ENCODE peak calls at places on chromosomes 2 and 18, in five cellular contexts. Y is WERI-Rb-1, V is OCI-LY7, O is tibial nerve, Q is heart right ventricle. D is an unnamed sample. For H3K9me3, the result is how much of the 10 kb centered on the place peaks cover.

GRCh38 chr2:162069200-162069910 is 4.7 kb downstream of the DPP4 start:
- DNase-seq in Y (no peak), Q (no peak), V (no peak), O (no peak), D (no peak)

GRCh38 chr2:157508676-157509075 is 64.8 kb upstream of the CYTIP start:
- DNase-seq in O (no peak), V (no peak), Q (no peak), Y (no peak), D (peak)

GRCh38 chr2:123953848-123954247 is 71.2 kb upstream of the CNTNAP5 start:
- DNase-seq in V (no peak), Y (no peak), O (no peak), Q (no peak), D (peak)

GRCh38 chr2:119678021-119678656 is 862 bp upstream of the TMEM177 start:
- DNase-seq in Q (no peak), V (no peak), O (no peak), Y (peak), D (no peak)

GRCh38 chr2:38740851-38741541 is 10.2 kb downstream of the SRSF7 start:
- DNase-seq in V (peak), Y (no peak), Q (no peak), O (no peak), D (peak)

GRCh38 chr2:179332903-179333302 is 68.3 kb upstream of the SESTD1 start:
- DNase-seq in V (no peak), Q (no peak), O (no peak), Y (no peak), D (peak)

GRCh38 chr2:112584134-112584890 is at the start of gene CHCHD5:
- DNase-seq in V (peak), Y (peak), Q (peak), O (peak), D (peak)

GRCh38 chr2:71711470-71711857 is 258.1 kb downstream of the DYSF start:
- DNase-seq in V (no peak), Q (no peak), O (peak), Y (no peak), D (peak)

GRCh38 chr2:224041554-224041953 is 2.5 kb upstream of the SERPINE2 start:
- DNase-seq in O (no peak), Y (no peak), Q (no peak), V (no peak), D (no peak)

GRCh38 chr18:34709104-34709503 is 994 bp upstream of the DTNA start:
- DNase-seq in O (no peak), Y (no peak), V (no peak), Q (no peak), D (peak)

GRCh38 chr2:15142069-15142689 is 419.0 kb downstream of the NBAS start:
- DNase-seq in O (no peak), Q (no peak), Y (no peak), V (peak), D (no peak)

GRCh38 chr18:2555895-2556294 is 15.4 kb downstream of the METTL4 start:
- DNase-seq in O (no peak), Y (no peak), Q (no peak), V (no peak), D (no peak)

GRCh38 chr2:109433926-109434325 is 179.8 kb downstream of the SEPTIN10 start:
- DNase-seq in V (no peak), Q (no peak), Y (no peak), O (no peak), D (no peak)

GRCh38 chr2:69724540-69725159 is 17.3 kb upstream of the ANXA4 start:
- DNase-seq in V (peak), O (peak), Y (peak), Q (peak), D (peak)

GRCh38 chr2:185433824-185434223 is 304.8 kb upstream of the FSIP2 start:
- DNase-seq in V (no peak), Y (no peak), Q (no peak), O (no peak), D (peak)

GRCh38 chr2:174781996-174782395 is 17.7 kb upstream of the CHRNA1 start:
- DNase-seq in O (no peak), Y (no peak), Q (no peak), V (no peak), D (no peak)

GRCh38 chr18:23228102-23229051 is 93.1 kb downstream of the CABLES1 start:
- DNase-seq in V (peak), Q (no peak), O (no peak), Y (no peak), D (peak)

GRCh38 chr2:66430195-66430905 is 4.6 kb upstream of the MEIS1 start:
- DNase-seq in Y (no peak), Q (no peak), V (no peak), O (no peak), D (no peak)

GRCh38 chr2:51350100-51350499 is 318.2 kb upstream of the NRXN1 start:
- DNase-seq in O (no peak), Q (no peak), V (no peak), Y (no peak), D (peak)

GRCh38 chr18:79911871-79912270 is 39.6 kb downstream of the SLC66A2 start:
- DNase-seq in Y (no peak), O (no peak), V (no peak), Q (no peak), D (no peak)

GRCh38 chr18:8826514-8826913 is 121.2 kb downstream of the MTCL1 start:
- DNase-seq in O (no peak), Y (no peak), Q (no peak), V (no peak), D (no peak)

GRCh38 chr18:26482567-26482966 is 65.8 kb downstream of the KCTD1 start:
- DNase-seq in V (no peak), Y (peak), O (no peak), Q (no peak), D (no peak)

GRCh38 chr18:29157057-29157780 is 980.3 kb upstream of the CDH2 start:
- DNase-seq in Q (no peak), Y (no peak), V (no peak), O (no peak), D (no peak)

GRCh38 chr2:18345848-18346247 is 214.6 kb downstream of the RDH14 start:
- DNase-seq in V (no peak), Q (no peak), Y (no peak), O (no peak), D (peak)

DNA sequence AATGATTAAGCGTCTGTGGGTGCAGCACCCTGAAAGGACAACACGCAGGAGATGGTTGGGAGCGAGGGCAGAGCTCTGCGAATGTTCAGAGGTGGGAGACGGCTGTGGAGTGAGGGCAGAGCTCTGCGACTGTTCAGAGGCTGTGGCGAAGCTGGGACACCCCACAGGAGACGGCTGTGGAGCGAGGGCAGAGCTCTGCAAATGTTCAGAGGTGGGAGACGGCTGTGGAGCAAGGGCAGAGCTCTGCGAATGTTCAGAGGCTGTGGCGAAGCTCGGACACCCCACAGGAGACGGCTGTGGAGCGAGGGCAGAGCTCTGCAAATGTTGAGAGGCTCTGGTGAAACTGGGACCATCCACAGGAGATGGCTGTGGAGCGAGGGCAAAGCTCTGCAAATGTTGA is 40.0 kb upstream of the SNTG2 start:
- DNase-seq in O (no peak), Y (no peak), V (no peak), Q (no peak), D (no peak)
- H3K9me3 ChIP-seq in O (under half), Y (under half), V (under half), Q (under half), D (under half)

GRCh38 chr2:172578054-172578453 is 22.2 kb downstream of the PDK1 start:
- DNase-seq in V (no peak), Y (no peak), O (no peak), Q (no peak), D (no peak)
- H3K9me3 ChIP-seq in V (half or more), Y (under half), O (half or more), Q (half or more), D (under half)

DNA sequence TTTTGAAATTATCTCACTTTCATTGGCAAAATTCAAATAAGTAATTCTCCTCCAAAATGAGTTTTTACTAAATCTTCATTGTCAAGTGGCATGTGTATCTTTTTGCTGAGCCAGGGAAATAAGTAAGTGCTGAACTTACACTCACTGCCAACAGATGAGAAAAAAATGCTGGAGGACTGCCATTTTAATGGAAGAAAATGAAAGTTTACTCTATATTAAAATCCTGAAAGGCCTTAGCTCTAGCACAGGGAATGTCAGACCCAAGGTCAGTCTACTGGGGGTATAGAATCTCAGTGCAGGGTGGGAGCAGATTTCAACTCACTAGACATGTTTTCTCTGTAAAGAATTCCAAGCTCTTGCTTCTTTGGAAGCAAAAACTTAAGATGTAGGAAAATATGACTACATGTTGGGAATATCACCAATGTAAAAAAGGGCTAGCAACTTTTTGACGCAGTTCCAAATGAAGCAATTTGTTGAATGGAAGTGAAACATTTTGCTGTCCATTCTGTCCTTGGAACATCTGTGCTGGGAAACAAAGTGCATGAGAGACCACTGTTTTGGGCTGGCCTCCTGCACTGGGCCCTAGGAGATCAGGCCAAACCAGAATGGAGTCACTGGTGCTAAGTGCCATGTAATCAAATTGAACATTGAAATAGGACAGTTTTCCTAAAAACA is 126.9 kb downstream of the ST6GAL2 start:
- DNase-seq in V (no peak), Y (no peak), O (no peak), Q (no peak), D (no peak)
- H3K9me3 ChIP-seq in V (under half), Y (under half), O (under half), Q (under half), D (under half)

DNA sequence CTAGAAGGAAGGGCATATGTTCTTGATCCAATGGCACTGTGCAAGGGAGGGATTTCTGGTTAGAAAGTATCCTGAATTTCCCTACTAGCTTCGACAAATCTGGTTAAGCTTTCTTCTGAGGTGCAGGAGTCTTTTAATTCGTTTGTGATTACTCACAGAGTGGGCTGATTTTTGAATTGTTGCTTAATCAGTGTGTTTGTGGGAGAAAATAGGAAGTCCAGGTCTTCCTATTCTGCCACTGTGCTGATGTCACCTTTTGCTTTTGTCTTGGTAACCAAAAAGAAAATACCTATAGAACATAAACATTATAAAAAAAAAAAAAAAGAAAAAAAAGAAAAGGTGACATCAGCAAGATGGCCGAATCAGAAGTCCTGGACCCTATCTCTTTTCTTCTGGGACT is 1008.6 kb downstream of the TSN start:
- DNase-seq in V (no peak), Y (no peak), O (no peak), Q (no peak), D (no peak)
- H3K9me3 ChIP-seq in V (under half), Y (under half), O (under half), Q (under half), D (under half)

GRCh38 chr18:65821890-65822289 is 71.1 kb downstream of the CDH7 start:
- DNase-seq in Y (no peak), Q (no peak), V (no peak), O (no peak), D (no peak)

GRCh38 chr18:65811307-65811706 is 60.5 kb downstream of the CDH7 start:
- DNase-seq in Q (no peak), Y (no peak), O (no peak), V (no peak), D (no peak)

GRCh38 chr18:65817178-65817577 is 66.4 kb downstream of the CDH7 start:
- DNase-seq in Y (no peak), O (no peak), Q (no peak), V (no peak), D (no peak)
- H3K9me3 ChIP-seq in Y (under half), O (under half), Q (under half), V (under half), D (under half)